ENCODE peak calls at places on chromosomes 16 and 17, in five cellular contexts. F is endothelial cell of umbilical vein, O is endodermal cell, U is body of pancreas, A is PC-3. S is an unnamed sample. For H3K36me3, the result is how much of the 10 kb centered on the place peaks cover.

GRCh38 chr16:68642436-68643064 is 2.6 kb upstream of the CDH3 start:
- DNase-seq in A (no peak), F (peak), U (peak), O (peak), S (no peak)

GRCh38 chr17:28908640-28909098 is 5.8 kb upstream of the DHRS13 start:
- DNase-seq in A (peak), O (no peak), F (peak), U (no peak), S (no peak)

GRCh38 chr16:77396461-77396860 is 38.4 kb downstream of the ADAMTS18 start:
- DNase-seq in U (no peak), A (no peak), F (peak), O (no peak), S (no peak)

GRCh38 chr17:81365601-81366585 is 29.4 kb upstream of the BAHCC1 start:
- DNase-seq in O (peak), A (peak), F (peak), U (peak), S (peak)

GRCh38 chr17:29603109-29603674 is 10.3 kb downstream of the ANKRD13B start:
- DNase-seq in A (no peak), O (no peak), U (no peak), F (no peak), S (no peak)

GRCh38 chr17:80274871-80275449 is 14.3 kb downstream of the RNF213 start:
- DNase-seq in F (no peak), O (no peak), U (no peak), A (no peak), S (no peak)

GRCh38 chr17:62821213-62822079 is 13.3 kb upstream of the MARCHF10 start:
- DNase-seq in A (no peak), O (peak), U (no peak), F (peak), S (no peak)

GRCh38 chr17:48704521-48704920 is 17.8 kb downstream of the PRAC1 start:
- DNase-seq in U (no peak), F (no peak), A (no peak), O (peak), S (no peak)

GRCh38 chr16:2842340-2843000 is 12.4 kb downstream of the ZG16B start:
- DNase-seq in A (no peak), F (no peak), U (peak), O (peak), S (peak)

GRCh38 chr16:17222756-17223411 is 247.9 kb downstream of the XYLT1 start:
- DNase-seq in A (no peak), U (peak), F (no peak), O (peak), S (no peak)

GRCh38 chr16:66658143-66658859 is 38.2 kb downstream of the CMTM4 start:
- DNase-seq in O (no peak), U (no peak), A (no peak), F (no peak), S (no peak)

GRCh38 chr16:13041646-13042045 is 140.2 kb downstream of the SHISA9 start:
- DNase-seq in O (no peak), U (no peak), F (no peak), A (no peak), S (no peak)

GRCh38 chr16:46889245-46889941 is 5.2 kb downstream of the GPT2 start:
- DNase-seq in U (no peak), O (no peak), F (no peak), A (no peak), S (no peak)
- H3K4me3 ChIP-seq in U (no peak), O (no peak), F (no peak), A (no peak), S (no peak)

GRCh38 chr17:55720917-55721836 is 1.5 kb downstream of the TMEM100 start:
- DNase-seq in U (no peak), A (no peak), F (no peak), O (peak), S (no peak)
- TF ChIP-seq CTCF in U (no peak), A (no peak), F (no peak), O (no peak), S (no peak)

GRCh38 chr17:50192873-50193274 is 8.6 kb downstream of the COL1A1 start:
- DNase-seq in O (no peak), U (no peak), F (no peak), A (no peak), S (no peak)
- H3K36me3 ChIP-seq in O (under half), U (under half), F (under half), A (under half), S (under half)

GRCh38 chr16:85900031-85900792 is 1.2 kb downstream of the IRF8 start:
- DNase-seq in F (no peak), U (peak), O (no peak), A (no peak), S (no peak)
- H3K4me3 ChIP-seq in F (no peak), U (no peak), O (no peak), A (no peak), S (no peak)

GRCh38 chr16:648071-648785 is 937 bp upstream of the WDR90 start:
- DNase-seq in A (no peak), O (peak), U (peak), F (no peak), S (peak)
- TF ChIP-seq CTCF in A (peak), O (peak), U (peak), F (peak), S (no peak)

DNA sequence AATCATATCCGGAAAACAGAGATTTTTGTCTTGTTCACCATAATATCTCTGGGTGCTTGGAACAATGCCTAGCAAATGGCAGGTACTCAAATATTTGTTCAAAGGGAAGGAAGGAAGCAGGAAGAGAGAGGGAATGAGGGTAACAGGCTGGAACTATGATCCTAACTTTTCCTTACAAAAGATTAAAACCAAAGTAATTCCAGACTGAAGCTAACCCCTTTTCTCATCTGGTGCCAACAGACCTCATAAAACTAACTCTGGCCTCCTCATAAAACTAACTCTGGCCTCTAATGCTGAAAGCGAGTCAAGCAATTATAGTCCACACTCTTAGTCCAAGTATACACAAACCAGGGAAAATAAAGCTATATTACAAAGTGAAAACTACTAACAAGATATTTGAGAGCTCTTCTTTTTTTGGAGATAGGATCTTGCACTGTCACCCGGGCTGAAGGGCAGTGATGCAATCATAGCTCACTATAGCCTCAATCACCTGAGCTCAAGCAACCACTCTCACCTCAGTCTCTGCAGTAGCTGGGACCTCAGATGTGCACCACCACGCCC is 84.6 kb downstream of the KANSL1 start:
- DNase-seq in A (peak), U (no peak), O (no peak), F (peak), S (peak)
- H3K36me3 ChIP-seq in A (under half), U (under half), O (under half), F (under half), S (under half)

DNA sequence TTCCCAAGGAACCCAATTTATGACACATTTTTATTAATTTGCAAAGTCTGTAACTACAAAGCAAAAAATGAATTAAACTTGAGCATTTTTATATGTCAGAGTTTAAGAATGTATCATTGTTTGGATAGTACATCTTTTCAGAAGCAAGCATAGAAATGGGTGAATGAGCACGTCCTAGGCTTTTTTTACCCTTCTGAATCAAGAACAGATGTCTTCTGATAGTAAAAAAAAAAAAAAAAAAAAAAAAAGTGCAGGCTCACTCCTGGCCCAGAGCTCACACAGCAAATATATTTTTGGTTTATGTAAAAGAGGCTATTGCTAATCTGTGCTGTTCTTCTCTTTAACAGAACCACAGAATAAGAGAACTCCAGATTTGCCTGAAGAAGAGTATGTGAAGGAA is 6.4 kb downstream of the TERF2IP start:
- DNase-seq in O (no peak), F (no peak), A (no peak), U (no peak), S (no peak)
- H3K4me3 ChIP-seq in O (no peak), F (no peak), A (no peak), U (no peak), S (no peak)

DNA sequence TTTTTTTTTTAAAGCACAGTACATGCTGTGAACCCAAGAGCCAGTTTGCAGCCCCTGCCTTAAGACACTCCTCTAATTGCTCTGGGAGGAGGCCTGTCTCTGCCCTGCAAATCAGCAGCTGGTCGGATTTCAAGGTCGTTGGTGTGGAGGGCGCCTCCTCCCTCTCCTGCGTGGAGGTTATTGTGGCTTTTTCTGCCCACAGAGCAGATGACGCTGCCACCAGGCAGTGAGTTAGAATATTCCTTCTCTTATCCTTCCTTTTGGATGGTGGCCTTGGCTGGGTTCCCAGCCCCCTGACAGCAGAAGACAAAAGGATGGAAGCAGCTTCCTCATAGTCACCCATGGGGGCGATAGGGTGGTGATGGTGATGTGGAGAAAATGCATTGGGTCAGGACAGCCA is 131.2 kb downstream of the PRKCB start:
- DNase-seq in A (no peak), F (no peak), O (no peak), U (no peak), S (no peak)
- TF ChIP-seq CTCF in A (no peak), F (no peak), O (no peak), U (no peak), S (no peak)

DNA sequence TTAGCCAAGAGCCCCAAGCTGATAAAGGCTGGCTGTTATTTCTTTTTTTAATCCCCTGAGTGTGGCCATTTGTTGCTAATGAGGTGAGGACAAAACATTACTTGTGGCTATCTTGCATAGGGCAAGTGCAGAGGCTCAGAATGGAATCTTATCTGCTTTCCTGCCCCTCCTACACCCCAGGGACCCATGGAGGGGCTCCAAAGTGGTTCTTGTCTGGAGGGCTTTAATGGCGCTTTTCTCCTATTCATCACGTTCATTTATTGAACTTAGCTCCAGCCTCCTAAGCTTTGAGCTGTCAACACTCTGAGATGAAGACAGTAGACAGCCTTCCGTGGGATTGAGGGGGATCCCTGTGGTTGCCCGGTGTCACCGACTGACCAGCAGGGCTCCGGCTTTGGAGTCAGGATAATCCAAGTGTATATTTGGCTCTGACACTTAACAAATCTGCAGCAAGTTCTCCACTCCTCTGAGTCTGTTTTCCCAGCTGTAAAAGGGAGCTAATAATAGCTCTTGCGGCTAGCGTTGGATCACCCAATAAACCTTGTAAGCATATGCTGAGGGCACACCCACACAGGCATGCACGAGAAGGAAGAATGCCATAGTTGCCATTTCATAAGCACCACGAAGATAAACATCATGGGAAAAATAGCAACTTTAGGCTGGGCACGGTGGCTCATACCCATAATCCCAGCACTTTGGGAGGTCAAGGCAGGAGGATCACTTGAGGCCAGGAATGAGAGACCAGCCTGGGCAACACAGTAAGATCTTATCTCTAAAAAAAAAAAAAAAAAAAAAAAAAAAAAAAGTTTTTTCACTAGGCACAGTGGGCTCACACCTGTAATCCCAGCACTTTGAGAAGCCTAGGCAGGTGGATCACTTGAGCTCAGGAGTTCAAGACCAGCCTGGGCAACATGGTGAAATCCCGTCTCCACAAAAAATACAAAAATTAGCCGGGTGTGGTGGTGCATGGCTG is 44.8 kb downstream of the MYH11 start:
- DNase-seq in A (peak), F (no peak), O (peak), U (peak), S (no peak)
- H3K36me3 ChIP-seq in A (under half), F (under half), O (under half), U (under half), S (under half)

S was measured in mucosa of descending colon.